ENCODE peak calls at places on chromosomes 6 and 20, in six cellular contexts. N, O, S, T, J and L are unnamed samples.

GRCh38 chr6:90088009-90088408 is 193.7 kb downstream of the GJA10 start:
- DNase-seq in N (no peak), O (no peak), S (no peak), T (peak), J (peak), L (peak)

GRCh38 chr20:24951536-24952047 is 2.5 kb downstream of the CST7 start:
- DNase-seq in N (no peak), O (no peak), S (peak), T (no peak), J (no peak), L (no peak)

GRCh38 chr20:32963176-32963575 is 41.1 kb downstream of the SUN5 start:
- DNase-seq in N (no peak), O (no peak), S (no peak), T (no peak), J (no peak), L (no peak)

GRCh38 chr6:117544725-117545124 is 57.6 kb downstream of the GOPC start:
- DNase-seq in N (no peak), O (no peak), S (no peak), T (no peak), J (no peak), L (no peak)

GRCh38 chr20:34559311-34560140 is 1.0 kb downstream of the MAP1LC3A start:
- DNase-seq in N (peak), O (no peak), S (peak), T (no peak), J (peak), L (no peak)

GRCh38 chr6:40604082-40604481 is 16.9 kb upstream of the LRFN2 start:
- DNase-seq in N (no peak), O (no peak), S (no peak), T (no peak), J (no peak), L (no peak)

GRCh38 chr20:3613821-3614440 is 49.3 kb downstream of the GFRA4 start:
- DNase-seq in N (peak), O (no peak), S (no peak), T (peak), J (peak), L (no peak)

GRCh38 chr6:162211777-162212176 is 515.8 kb downstream of the PRKN start:
- DNase-seq in N (no peak), O (no peak), S (no peak), T (no peak), J (no peak), L (no peak)

GRCh38 chr6:47809863-47810262 is 28.0 kb downstream of the OPN5 start:
- DNase-seq in N (no peak), O (no peak), S (no peak), T (no peak), J (no peak), L (no peak)

GRCh38 chr6:2449572-2449940 is 204.2 kb upstream of the GMDS start:
- DNase-seq in N (no peak), O (no peak), S (no peak), T (no peak), J (no peak), L (no peak)

GRCh38 chr6:47292944-47293343 is 16.8 kb downstream of the TNFRSF21 start:
- DNase-seq in N (no peak), O (no peak), S (no peak), T (no peak), J (peak), L (no peak)

GRCh38 chr6:136791296-136792065 is 796 bp downstream of the MAP3K5 start:
- DNase-seq in N (peak), O (peak), S (peak), T (peak), J (peak), L (no peak)

GRCh38 chr6:73614802-73615201 is 39.0 kb downstream of the SLC17A5 start:
- DNase-seq in N (no peak), O (no peak), S (no peak), T (no peak), J (no peak), L (no peak)

GRCh38 chr6:44727651-44728630 is 340.4 kb downstream of the CDC5L start:
- DNase-seq in N (no peak), O (no peak), S (no peak), T (no peak), J (no peak), L (no peak)

GRCh38 chr6:19478992-19479391 is 358.2 kb upstream of the ID4 start:
- DNase-seq in N (no peak), O (no peak), S (no peak), T (peak), J (peak), L (peak)

GRCh38 chr6:157232161-157232895 is 91.0 kb downstream of the TMEM242 start:
- DNase-seq in N (no peak), O (no peak), S (no peak), T (no peak), J (no peak), L (no peak)

GRCh38 chr20:47694021-47694818 is 91.1 kb downstream of the SULF2 start:
- DNase-seq in N (no peak), O (no peak), S (no peak), T (no peak), J (no peak), L (no peak)

GRCh38 chr6:42451595-42452170 is at the start of gene TRERF1:
- DNase-seq in N (peak), O (no peak), S (peak), T (peak), J (peak), L (no peak)

DNA sequence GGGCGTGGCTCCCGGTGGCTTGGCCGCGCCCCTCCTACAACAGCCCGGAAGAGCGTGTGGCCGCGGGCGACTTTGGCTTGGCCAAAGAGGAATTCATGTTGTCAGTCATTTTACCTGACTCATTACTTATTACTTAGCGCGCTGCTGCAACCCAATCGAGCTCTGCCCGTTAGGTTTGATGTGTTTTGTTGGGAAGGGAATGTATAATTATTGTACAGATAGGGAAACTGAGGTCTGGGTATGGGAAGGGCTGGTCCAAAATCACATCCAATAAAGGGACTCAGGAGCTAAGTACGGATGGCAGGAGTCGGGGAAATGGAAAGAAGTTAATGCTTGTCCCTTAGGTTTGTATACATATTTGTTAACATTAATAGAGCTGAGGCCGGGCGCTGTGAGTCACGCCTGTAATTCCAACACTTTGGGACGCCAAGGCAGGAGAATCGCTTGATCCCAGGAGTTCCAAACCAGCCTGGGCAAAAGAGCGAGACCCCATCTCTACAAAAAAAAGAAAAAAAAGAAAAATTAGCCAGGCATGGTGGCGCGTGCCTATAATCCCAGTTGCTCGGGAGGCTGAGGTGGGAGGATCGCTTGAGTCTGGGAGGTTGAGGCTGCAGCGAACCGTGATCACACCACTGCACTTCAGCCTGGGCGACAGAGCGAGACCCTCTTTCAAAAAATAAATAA is 639 bp upstream of the ZNF335 start:
- DNase-seq in N (no peak), O (no peak), S (no peak), T (no peak), J (no peak), L (no peak)
- H3K4me3 ChIP-seq in N (peak), O (peak), S (no peak), T (peak), J (peak), L (peak)

GRCh38 chr6:170442596-170442995 is 110.5 kb downstream of the PSMB1 start:
- DNase-seq in N (no peak), O (no peak), S (no peak), T (no peak), J (no peak), L (no peak)

GRCh38 chr6:170444056-170444505 is 109.0 kb downstream of the PSMB1 start:
- DNase-seq in N (no peak), O (no peak), S (no peak), T (no peak), J (no peak), L (no peak)

GRCh38 chr6:170444811-170445211 is 108.3 kb downstream of the PSMB1 start:
- DNase-seq in N (no peak), O (no peak), S (no peak), T (no peak), J (no peak), L (no peak)

GRCh38 chr6:170441316-170441715 is 111.8 kb downstream of the PSMB1 start:
- DNase-seq in N (no peak), O (no peak), S (no peak), T (peak), J (no peak), L (no peak)

GRCh38 chr6:170443151-170443662 is 109.9 kb downstream of the PSMB1 start:
- DNase-seq in N (peak), O (no peak), S (no peak), T (no peak), J (no peak), L (no peak)
- TF ChIP-seq CTCF in N (peak), O (no peak), S (no peak), T (peak), J (peak), L (peak)

GRCh38 chr6:151402228-151402627 is 10.9 kb upstream of the ZBTB2 start:
- DNase-seq in N (no peak), O (no peak), S (no peak), T (no peak), J (no peak), L (no peak)
- H3K4me3 ChIP-seq in N (no peak), O (no peak), S (no peak), T (no peak), J (no peak), L (no peak)

DNA sequence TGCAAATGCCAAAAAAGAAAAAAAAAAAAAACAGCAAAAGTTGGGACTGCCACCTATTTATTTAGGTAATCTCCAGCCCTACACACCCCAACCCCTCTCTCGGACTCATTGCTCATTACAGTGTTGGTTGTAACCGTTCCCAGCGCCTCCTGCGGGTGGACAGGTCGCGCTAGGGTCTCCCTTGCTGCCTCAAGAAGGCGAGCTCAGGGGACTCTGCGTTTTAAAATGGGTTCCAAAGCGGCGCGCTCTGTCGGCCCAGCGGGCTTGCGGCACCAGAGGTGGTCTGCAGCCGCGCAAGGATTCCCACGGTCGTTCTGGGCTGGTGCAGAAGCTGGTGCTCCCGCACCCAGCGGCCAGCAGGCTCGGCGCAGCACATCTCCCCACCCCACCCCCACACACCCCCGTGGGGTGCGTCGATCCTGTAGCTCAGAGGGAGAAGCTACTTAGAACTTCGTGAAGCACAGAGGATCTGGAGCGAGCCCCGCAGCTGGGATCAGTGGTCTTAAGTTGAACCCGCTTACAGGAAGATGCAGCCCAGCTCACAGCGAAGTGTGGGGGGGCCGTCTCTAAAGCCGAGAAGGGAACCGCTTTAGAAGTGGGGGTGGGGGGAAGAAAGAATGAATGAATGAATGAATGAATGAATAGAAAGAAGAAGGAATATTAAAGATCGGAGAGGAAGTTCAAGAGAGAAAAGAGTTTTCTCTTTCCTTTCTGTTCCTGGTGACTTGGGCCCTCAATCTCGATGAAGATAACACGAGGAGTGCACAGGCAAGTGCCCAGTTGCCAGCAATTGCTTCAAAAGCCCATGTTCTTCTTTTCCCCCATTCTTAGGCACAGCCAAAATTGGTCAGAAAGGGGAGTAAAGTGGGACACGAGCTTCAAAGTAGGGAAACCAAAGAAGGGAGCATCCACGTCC is 766 bp downstream of the TFAP2A start:
- DNase-seq in N (peak), O (no peak), S (no peak), T (no peak), J (no peak), L (no peak)
- TF ChIP-seq CTCF in N (peak), O (no peak), S (no peak), T (no peak), J (no peak), L (peak)

DNA sequence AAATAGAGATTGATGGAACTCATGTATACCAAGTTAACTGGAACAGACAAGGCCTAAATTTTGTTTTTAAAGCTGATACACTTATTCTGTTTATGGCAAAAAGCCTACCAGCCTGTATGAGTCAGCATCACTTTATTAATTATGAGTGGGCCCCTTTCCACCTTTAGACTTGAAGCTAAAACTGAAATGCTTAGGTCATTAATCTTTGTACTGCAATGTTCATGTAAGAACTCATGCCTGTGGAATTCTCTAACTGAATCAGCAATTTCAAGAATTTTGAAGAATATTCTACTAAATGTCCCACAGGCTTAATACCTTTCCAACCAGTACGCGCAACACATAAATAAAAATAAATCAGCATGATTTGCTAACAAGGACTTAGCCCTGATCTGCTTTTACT is 140.2 kb upstream of the PHACTR1 start:
- DNase-seq in N (no peak), O (no peak), S (no peak), T (peak), J (peak), L (peak)
- H3K4me3 ChIP-seq in N (no peak), O (no peak), S (no peak), T (no peak), J (no peak), L (no peak)